ENCODE peak calls at places on chromosomes 11 and 22, in six cellular contexts. A, C, X, S, F and E are unnamed samples.

GRCh38 chr22:35883028-35883620 is 145.5 kb downstream of the RBFOX2 start:
- DNase-seq in A (peak), C (no peak), X (no peak), S (no peak), F (no peak), E (no peak)

GRCh38 chr11:120720760-120721159 is 209.2 kb downstream of the GRIK4 start:
- DNase-seq in A (no peak), C (no peak), X (no peak), S (no peak), F (no peak), E (no peak)

GRCh38 chr11:17446482-17446881 is 30.2 kb downstream of the ABCC8 start:
- DNase-seq in A (no peak), C (no peak), X (no peak), S (no peak), F (no peak), E (no peak)

GRCh38 chr11:107583629-107584195 is 7.2 kb upstream of the ELMOD1 start:
- DNase-seq in A (no peak), C (no peak), X (no peak), S (no peak), F (no peak), E (no peak)

GRCh38 chr11:128607819-128608218 is 20.5 kb upstream of the ETS1 start:
- DNase-seq in A (no peak), C (no peak), X (no peak), S (no peak), F (no peak), E (no peak)

GRCh38 chr22:48442663-48443062 is 1385.0 kb downstream of the BRD1 start:
- DNase-seq in A (no peak), C (no peak), X (no peak), S (no peak), F (no peak), E (no peak)

GRCh38 chr11:2885017-2885675 is 429 bp downstream of the CDKN1C start:
- DNase-seq in A (peak), C (no peak), X (peak), S (no peak), F (peak), E (peak)

GRCh38 chr11:62401781-62402180 is 17.1 kb upstream of the SCGB1A1 start:
- DNase-seq in A (no peak), C (no peak), X (peak), S (no peak), F (no peak), E (no peak)

GRCh38 chr11:126790550-126790981 is 210.0 kb downstream of the KIRREL3 start:
- DNase-seq in A (no peak), C (no peak), X (no peak), S (no peak), F (no peak), E (peak)

GRCh38 chr11:120893431-120894206 is 130.3 kb upstream of the TBCEL start:
- DNase-seq in A (no peak), C (no peak), X (no peak), S (no peak), F (no peak), E (no peak)

GRCh38 chr22:39999144-39999757 is 4.5 kb downstream of the FAM83F start:
- DNase-seq in A (peak), C (no peak), X (no peak), S (no peak), F (no peak), E (no peak)

GRCh38 chr11:27926981-27927481 is 180.9 kb downstream of the KIF18A start:
- DNase-seq in A (no peak), C (no peak), X (no peak), S (no peak), F (no peak), E (peak)

GRCh38 chr22:30490399-30490798 is 15.1 kb downstream of the SEC14L4 start:
- DNase-seq in A (no peak), C (no peak), X (no peak), S (no peak), F (no peak), E (no peak)

GRCh38 chr11:128714881-128715280 is 21.0 kb downstream of the FLI1 start:
- DNase-seq in A (no peak), C (no peak), X (no peak), S (no peak), F (no peak), E (no peak)

GRCh38 chr11:57432714-57433163 is 5.8 kb upstream of the SLC43A3 start:
- DNase-seq in A (no peak), C (no peak), X (no peak), S (no peak), F (no peak), E (no peak)

GRCh38 chr11:47394322-47395224 is 13.8 kb upstream of the SLC39A13 start:
- DNase-seq in A (no peak), C (no peak), X (no peak), S (peak), F (peak), E (no peak)
- TF ChIP-seq POLR2A in A (peak), C (peak), X (no peak), S (peak), F (no peak), E (no peak)

DNA sequence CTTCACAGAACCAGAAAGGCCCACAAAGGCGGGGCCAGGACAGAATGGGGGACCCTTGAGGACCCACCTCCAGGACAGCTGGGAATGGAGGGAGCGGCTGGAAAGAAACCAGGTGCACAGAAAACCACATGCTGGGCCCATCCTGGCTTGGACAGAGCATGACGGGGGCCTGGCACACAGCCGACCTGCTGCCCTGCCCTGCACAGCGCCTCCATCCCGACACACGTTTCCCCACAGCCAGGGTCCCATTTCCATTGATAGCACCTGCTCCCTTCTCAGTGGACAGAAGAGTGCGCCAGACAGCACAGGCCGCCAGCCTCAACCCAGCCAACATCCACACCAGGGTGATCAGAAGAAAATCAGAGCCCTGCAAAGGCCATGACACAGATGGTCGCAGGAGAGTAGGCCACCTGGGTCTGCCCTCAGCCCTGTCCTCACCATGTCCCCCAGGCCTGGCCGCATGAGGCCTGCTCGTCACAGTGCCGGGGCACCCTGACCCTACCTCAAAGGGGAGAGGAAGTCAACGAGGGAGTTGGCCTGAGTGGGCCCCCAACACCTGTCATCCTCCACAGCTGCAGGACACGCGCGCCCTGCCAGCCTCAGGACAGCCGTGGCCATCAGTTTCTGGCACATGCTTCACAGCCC is 28.1 kb downstream of the BRD1 start:
- DNase-seq in A (no peak), C (no peak), X (no peak), S (no peak), F (no peak), E (no peak)
- TF ChIP-seq POLR2A in A (no peak), C (no peak), X (no peak), S (no peak), F (no peak), E (no peak)

DNA sequence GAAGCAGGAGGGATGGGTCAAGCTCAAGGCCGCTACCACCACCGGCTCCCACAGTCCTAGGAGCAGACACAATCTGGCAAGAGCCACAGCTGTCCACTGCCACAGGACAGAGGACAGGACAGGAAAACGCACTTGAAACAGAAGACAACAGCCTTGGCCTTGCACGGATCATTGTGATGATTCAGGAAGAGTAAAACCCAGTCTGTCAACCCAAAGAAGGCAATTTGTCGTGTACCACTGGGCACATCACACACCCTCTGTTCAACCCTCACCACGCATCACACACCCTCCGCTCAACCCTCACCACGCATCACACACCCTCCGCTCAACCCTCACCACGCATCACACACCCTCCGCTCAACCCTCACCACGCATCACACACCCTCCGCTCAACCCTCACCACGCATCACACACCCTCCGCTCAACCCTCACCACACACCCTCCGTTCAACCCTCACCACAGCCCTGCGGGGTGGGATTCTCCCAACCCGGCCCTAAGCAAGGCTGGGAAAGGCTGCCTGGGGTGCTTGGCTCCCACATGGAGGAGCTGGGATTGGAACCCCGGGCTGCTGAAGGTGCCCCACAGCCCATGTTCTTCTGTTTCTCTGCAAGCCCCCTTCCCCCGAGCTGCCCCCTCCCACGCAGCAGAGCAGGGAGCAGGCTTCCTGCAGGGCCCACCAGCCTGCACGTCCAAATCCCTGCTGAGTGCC is 11.3 kb upstream of the CDC42BPG start:
- DNase-seq in A (no peak), C (no peak), X (no peak), S (no peak), F (no peak), E (no peak)
- TF ChIP-seq POLR2A in A (no peak), C (no peak), X (no peak), S (no peak), F (no peak), E (no peak)

GRCh38 chr22:22207845-22208564 is 36.6 kb upstream of the VPREB1 start:
- DNase-seq in A (peak), C (peak), X (no peak), S (peak), F (peak), E (peak)
- TF ChIP-seq POLR2A in A (no peak), C (no peak), X (no peak), S (no peak), F (no peak), E (no peak)

GRCh38 chr11:35663408-35663702 is 780 bp downstream of the TRIM44 start:
- DNase-seq in A (no peak), C (no peak), X (no peak), S (no peak), F (no peak), E (no peak)

GRCh38 chr11:35661539-35661938 is 1.0 kb upstream of the TRIM44 start:
- DNase-seq in A (no peak), C (no peak), X (no peak), S (no peak), F (no peak), E (no peak)

GRCh38 chr11:35662061-35662648 is 420 bp upstream of the TRIM44 start:
- DNase-seq in A (no peak), C (no peak), X (no peak), S (peak), F (no peak), E (no peak)

GRCh38 chr11:35664977-35665441 is 2.4 kb downstream of the TRIM44 start:
- DNase-seq in A (no peak), C (no peak), X (no peak), S (no peak), F (no peak), E (no peak)

GRCh38 chr11:35662649-35663407 is at the start of gene TRIM44:
- DNase-seq in A (peak), C (peak), X (peak), S (peak), F (peak), E (peak)
- TF ChIP-seq POLR2A in A (peak), C (peak), X (peak), S (peak), F (no peak), E (peak)

DNA sequence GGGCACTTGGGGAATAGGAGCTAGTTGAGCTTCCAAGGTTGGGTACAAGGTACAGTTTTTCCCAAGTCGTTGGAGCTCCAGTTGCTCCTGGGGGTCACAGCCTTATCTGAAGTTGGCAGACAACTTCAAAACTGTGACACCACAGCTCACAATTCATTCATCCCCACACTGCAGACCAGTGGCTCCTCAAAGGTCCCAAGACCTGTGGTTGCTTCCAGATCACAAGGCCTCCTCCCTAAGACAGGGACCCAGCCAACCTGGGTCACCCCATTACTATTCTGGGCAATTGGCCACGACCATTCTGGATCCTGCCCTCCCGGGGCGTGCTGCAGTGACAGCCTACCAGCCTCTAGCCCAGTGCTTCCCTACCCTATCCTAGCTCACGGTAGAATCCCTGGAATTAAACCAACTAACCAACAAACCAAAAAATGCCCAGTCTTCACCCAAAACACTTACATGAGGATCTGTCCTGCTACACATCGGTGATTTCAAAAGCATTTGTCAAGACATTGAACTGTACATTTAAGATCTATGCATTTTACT is 862 bp upstream of the PDXP start:
- DNase-seq in A (no peak), C (no peak), X (no peak), S (no peak), F (no peak), E (peak)
- TF ChIP-seq POLR2A in A (no peak), C (no peak), X (no peak), S (peak), F (no peak), E (no peak)

GRCh38 chr11:45412521-45412920 is 126.4 kb upstream of the SYT13 start:
- DNase-seq in A (no peak), C (no peak), X (no peak), S (no peak), F (no peak), E (no peak)

GRCh38 chr11:45412033-45412432 is 125.9 kb upstream of the SYT13 start:
- DNase-seq in A (no peak), C (no peak), X (no peak), S (no peak), F (no peak), E (peak)

GRCh38 chr11:45409587-45409986 is 123.4 kb upstream of the SYT13 start:
- DNase-seq in A (no peak), C (no peak), X (no peak), S (no peak), F (no peak), E (peak)

GRCh38 chr11:45410391-45411215 is 124.5 kb upstream of the SYT13 start:
- DNase-seq in A (no peak), C (no peak), X (no peak), S (no peak), F (no peak), E (no peak)

GRCh38 chr11:45411221-45411946 is 125.2 kb upstream of the SYT13 start:
- DNase-seq in A (no peak), C (no peak), X (no peak), S (no peak), F (no peak), E (peak)
- TF ChIP-seq POLR2A in A (no peak), C (no peak), X (no peak), S (no peak), F (no peak), E (no peak)

GRCh38 chr22:46251266-46251665 is 1.2 kb upstream of the CDPF1 start:
- DNase-seq in A (no peak), C (no peak), X (no peak), S (no peak), F (no peak), E (no peak)

GRCh38 chr22:46247443-46247975 is 2.6 kb downstream of the CDPF1 start:
- DNase-seq in A (no peak), C (no peak), X (no peak), S (no peak), F (no peak), E (no peak)

GRCh38 chr22:46250783-46251125 is 661 bp upstream of the CDPF1 start:
- DNase-seq in A (no peak), C (no peak), X (no peak), S (peak), F (no peak), E (no peak)

GRCh38 chr22:46251816-46252380 is 1.8 kb upstream of the CDPF1 start:
- DNase-seq in A (no peak), C (no peak), X (no peak), S (no peak), F (no peak), E (no peak)

GRCh38 chr22:46250035-46250782 is at the start of gene CDPF1:
- DNase-seq in A (peak), C (peak), X (peak), S (peak), F (peak), E (peak)
- TF ChIP-seq POLR2A in A (peak), C (peak), X (peak), S (peak), F (peak), E (peak)